ENCODE peak calls at places on chromosomes 12 and 14, in seven cellular contexts. V is putamen; G is PC-3; D is GM23248; S is effector memory CD8-positive, alpha-beta T cell; H is activated B cell treated with CpG ODN at 0.5 μM for 24 hours; T is NCI-H1436. N is an unnamed sample.

GRCh38 chr14:75283162-75283883 is 4.7 kb downstream of the FOS start:
- DNase-seq in V (no peak), G (no peak), S (peak; percentile 55), H (no peak), D (peak; percentile 55), T (no peak), N (no peak)

GRCh38 chr14:100384819-100385813 is 62.0 kb downstream of the SLC25A47 start:
- DNase-seq in D (peak; percentile 81), T (peak; percentile 40), G (peak; percentile 75), H (no peak), V (peak; percentile 56), S (no peak), N (peak; percentile 67)

GRCh38 chr12:115998119-115998633 is 279.3 kb downstream of the MED13L start:
- DNase-seq in V (peak; percentile 31), D (peak; percentile 78), S (peak; percentile 2), H (no peak), G (peak; percentile 81), T (no peak), N (peak; percentile 67)

GRCh38 chr12:10012630-10013330 is 2.4 kb downstream of the CLEC12B start:
- DNase-seq in H (no peak), V (peak; percentile 46), T (no peak), S (no peak), G (no peak), D (no peak), N (no peak)

GRCh38 chr12:19095869-19096480 is 33.6 kb upstream of the PLEKHA5 start:
- DNase-seq in D (peak; percentile 75), V (no peak), T (no peak), H (no peak), G (peak; percentile 62), S (no peak), N (no peak)

GRCh38 chr12:50174971-50175715 is 8.0 kb upstream of the CERS5 start:
- DNase-seq in D (peak; percentile 82), S (peak; percentile 36), V (peak; percentile 77), H (no peak), T (peak; percentile 53), G (peak; percentile 88), N (peak; percentile 79)

GRCh38 chr12:118346895-118347294 is 25.8 kb downstream of the TAOK3 start:
- DNase-seq in S (no peak), H (peak; percentile 24), V (no peak), G (no peak), T (no peak), D (no peak), N (no peak)

GRCh38 chr12:127629066-127629820 is 637.7 kb upstream of the TMEM132C start:
- DNase-seq in V (peak; percentile 37), T (peak; percentile 75), G (peak; percentile 45), D (peak; percentile 70), S (no peak), H (no peak), N (peak; percentile 60)

GRCh38 chr14:102593841-102594170 is 1.4 kb downstream of the RCOR1 start:
- DNase-seq in D (no peak), G (no peak), S (no peak), H (no peak), T (no peak), V (no peak), N (no peak)

GRCh38 chr14:59276235-59276634 is 87.8 kb downstream of the DAAM1 start:
- DNase-seq in S (no peak), G (no peak), H (no peak), T (no peak), V (no peak), D (no peak), N (no peak)

GRCh38 chr14:101034986-101035385 is 131.5 kb upstream of the RTL1 start:
- DNase-seq in H (peak; percentile 7), D (no peak), V (no peak), G (no peak), S (no peak), T (no peak), N (no peak)

GRCh38 chr14:89519000-89519399 is 102.0 kb upstream of the FOXN3 start:
- DNase-seq in V (no peak), S (no peak), H (no peak), T (no peak), D (no peak), G (no peak), N (no peak)

GRCh38 chr12:41981758-41982157 is 162.9 kb downstream of the GXYLT1 start:
- DNase-seq in V (no peak), G (peak; percentile 87), T (no peak), S (no peak), D (peak; percentile 36), H (no peak), N (peak; percentile 22)

GRCh38 chr12:42779186-42779859 is 189.8 kb upstream of the PRICKLE1 start:
- DNase-seq in D (peak; percentile 92), V (no peak), G (peak; percentile 14), H (no peak), S (no peak), T (no peak), N (peak; percentile 11)

GRCh38 chr14:31965735-31966598 is 111.1 kb upstream of the ARHGAP5 start:
- DNase-seq in T (no peak), G (peak; percentile 17), V (no peak), S (no peak), H (no peak), D (peak; percentile 34), N (no peak)

GRCh38 chr12:42056130-42056529 is 88.5 kb downstream of the GXYLT1 start:
- DNase-seq in V (peak; percentile 19), T (no peak), D (no peak), S (no peak), G (no peak), H (no peak), N (no peak)

GRCh38 chr14:99699071-99699760 is 15.1 kb downstream of the CYP46A1 start:
- DNase-seq in D (no peak), G (no peak), V (no peak), T (no peak), S (no peak), H (no peak), N (no peak)

GRCh38 chr12:2804390-2805145 is 7.9 kb upstream of the ITFG2 start:
- DNase-seq in T (no peak), D (peak; percentile 55), V (no peak), H (no peak), G (peak; percentile 15), S (no peak), N (peak; percentile 84)

GRCh38 chr12:3296409-3296701 is 194.6 kb upstream of the PRMT8 start:
- DNase-seq in T (no peak), V (no peak), G (no peak), H (no peak), S (no peak), D (no peak), N (no peak)

GRCh38 chr12:59372971-59373370 is 222.9 kb upstream of the SLC16A7 start:
- DNase-seq in D (peak; percentile 46), S (no peak), H (no peak), G (peak; percentile 52), V (peak; percentile 31), T (no peak), N (peak; percentile 8)

GRCh38 chr12:100058482-100059029 is 73.8 kb upstream of the ANKS1B start:
- DNase-seq in V (peak; percentile 34), H (no peak), T (no peak), S (no peak), G (peak; percentile 68), D (peak; percentile 85), N (peak; percentile 97)